ENCODE peak calls at places on chromosomes 16 and 17, in nine cellular contexts. W is transverse colon, K is sigmoid colon, X is lung, H is ovary, Y is neural progenitor cell, V is body of pancreas, T is AG09309, B is mucosa of descending colon. D is an unnamed sample.

GRCh38 chr16:55044366-55044975 is 113.8 kb downstream of the IRX5 start:
- DNase-seq in X (no peak), W (no peak), T (no peak), B (no peak), V (no peak), Y (no peak), K (peak), H (no peak), D (no peak)

GRCh38 chr17:35089846-35090193 is 26.3 kb upstream of the RFFL start:
- DNase-seq in W (peak), V (no peak), T (no peak), K (no peak), B (peak), H (no peak), Y (peak), X (no peak), D (no peak)

GRCh38 chr16:35687071-35687470 is 2227.7 kb downstream of the TP53TG3F start:
- DNase-seq in V (no peak), H (no peak), B (no peak), W (no peak), T (no peak), Y (no peak), X (no peak), K (no peak), D (no peak)

GRCh38 chr16:85306071-85306792 is 194.0 kb upstream of the CIBAR2 start:
- DNase-seq in V (peak), T (peak), X (peak), K (peak), H (peak), W (peak), B (peak), Y (peak), D (peak)

GRCh38 chr17:43779145-43780125 is 658 bp upstream of the DUSP3 start:
- DNase-seq in B (no peak), W (no peak), T (no peak), V (peak), H (no peak), Y (peak), X (no peak), K (peak), D (no peak)

GRCh38 chr16:48188449-48189102 is 32.8 kb upstream of the ABCC12 start:
- DNase-seq in H (no peak), B (no peak), T (no peak), W (no peak), K (no peak), Y (no peak), X (no peak), V (peak), D (no peak)

GRCh38 chr17:19021622-19022083 is 17.1 kb upstream of the FAM83G start:
- DNase-seq in T (no peak), W (no peak), Y (peak), X (no peak), K (no peak), V (no peak), B (peak), H (no peak), D (no peak)

GRCh38 chr16:66357523-66357928 is 9.0 kb upstream of the CDH5 start:
- DNase-seq in K (peak), Y (peak), H (peak), B (peak), T (peak), X (peak), W (peak), V (peak), D (no peak)

GRCh38 chr17:38464251-38464722 is 36.0 kb downstream of the ARHGAP23 start:
- DNase-seq in V (no peak), W (no peak), X (no peak), Y (no peak), B (no peak), K (peak), T (no peak), H (peak), D (no peak)

GRCh38 chr16:88523381-88524159 is 46.6 kb upstream of the ZC3H18 start:
- DNase-seq in H (no peak), V (no peak), T (no peak), K (no peak), X (no peak), W (no peak), B (no peak), Y (no peak), D (no peak)

GRCh38 chr17:75486151-75486550 is 29.2 kb downstream of the CASKIN2 start:
- DNase-seq in X (no peak), W (no peak), Y (no peak), T (no peak), H (no peak), K (no peak), V (no peak), B (no peak), D (no peak)

GRCh38 chr17:69516225-69516624 is 101.7 kb downstream of the MAP2K6 start:
- DNase-seq in V (no peak), B (no peak), H (no peak), W (no peak), Y (no peak), K (no peak), X (no peak), T (no peak), D (no peak)

GRCh38 chr17:1030684-1031557 is 34.0 kb downstream of the TIMM22 start:
- DNase-seq in T (no peak), K (peak), H (no peak), B (no peak), Y (peak), X (no peak), W (no peak), V (no peak), D (no peak)

GRCh38 chr17:42676424-42677011 is at the start of gene PLEKHH3:
- DNase-seq in H (no peak), B (no peak), W (no peak), V (no peak), Y (peak), X (no peak), K (no peak), T (no peak), D (no peak)

DNA sequence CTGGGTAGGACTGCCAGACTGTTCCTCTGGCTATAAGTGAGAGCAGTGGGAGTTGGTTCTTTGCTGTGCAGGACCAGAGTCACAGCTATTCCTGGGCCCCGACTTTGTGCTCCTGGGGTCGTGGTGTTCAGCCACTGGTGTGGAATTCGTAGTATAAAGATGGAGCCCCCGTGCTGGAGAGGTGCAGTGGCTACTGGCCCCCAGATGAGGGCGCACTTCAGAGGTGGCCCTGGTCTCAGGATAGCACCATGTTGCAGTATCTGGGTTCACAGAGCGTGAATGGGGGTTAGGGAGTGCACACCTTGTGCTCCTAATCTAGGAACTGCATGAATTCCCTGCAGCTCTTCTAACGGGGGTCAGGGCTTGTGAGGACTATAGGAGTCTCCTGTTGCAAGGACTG is 21.1 kb downstream of the TANC2 start:
- DNase-seq in K (no peak), B (no peak), H (no peak), X (no peak), Y (peak), T (no peak), W (no peak), V (no peak), D (no peak)
- TF ChIP-seq CTCF in K (no peak), B (no peak), H (no peak), X (no peak), Y (peak), T (peak), W (no peak), V (no peak), D (peak)

GRCh38 chr16:3487521-3488410 is 7.5 kb downstream of the C16orf90 start:
- DNase-seq in K (no peak), X (no peak), W (no peak), B (no peak), T (no peak), Y (no peak), H (no peak), V (no peak), D (no peak)
- TF ChIP-seq CTCF in K (no peak), X (no peak), W (no peak), B (no peak), T (no peak), Y (no peak), H (no peak), V (no peak), D (no peak)

DNA sequence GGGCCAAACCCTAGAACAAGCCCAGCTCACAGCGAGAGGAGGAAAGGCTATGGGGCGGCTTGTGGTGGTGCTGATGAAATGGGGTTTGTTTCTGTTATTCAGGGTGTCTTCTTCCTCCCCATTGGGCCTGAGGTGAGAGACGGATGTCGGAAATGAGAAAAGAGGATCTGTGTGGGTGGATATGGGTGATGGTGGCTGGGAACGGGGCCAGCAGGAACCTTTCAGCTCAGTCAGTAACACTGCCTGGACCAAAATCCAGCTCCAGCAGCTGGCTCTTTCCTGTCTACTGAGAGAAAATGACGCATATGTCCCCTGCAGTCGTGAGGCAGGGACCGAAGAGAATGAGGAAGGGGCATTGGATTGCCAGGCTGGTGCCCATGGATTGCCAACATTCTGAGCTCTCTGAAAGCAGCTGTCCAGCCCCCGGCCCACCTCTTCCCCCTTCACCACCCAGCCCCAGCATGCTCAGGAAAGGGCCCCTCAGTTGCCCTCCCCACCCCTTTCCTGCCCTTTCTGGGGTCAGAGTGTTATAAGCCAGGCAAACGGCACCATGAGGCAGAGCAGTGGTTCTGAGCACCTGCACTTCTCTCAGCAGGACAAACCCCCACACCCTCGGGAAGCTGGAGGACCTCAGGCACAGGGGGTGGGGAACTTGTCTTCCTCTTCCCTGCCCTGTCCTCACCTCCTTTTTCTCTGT is 4.0 kb downstream of the MYH3 start:
- DNase-seq in W (no peak), K (no peak), X (no peak), V (peak), B (no peak), H (no peak), Y (no peak), T (no peak), D (no peak)
- TF ChIP-seq CTCF in W (no peak), K (no peak), X (no peak), V (no peak), B (no peak), H (no peak), Y (no peak), T (no peak), D (no peak)

GRCh38 chr17:56119191-56119590 is 34.1 kb upstream of the ANKFN1 start:
- DNase-seq in W (no peak), B (no peak), Y (no peak), X (no peak), T (no peak), K (no peak), H (no peak), V (no peak), D (no peak)

GRCh38 chr17:56125830-56126819 is 27.1 kb upstream of the ANKFN1 start:
- DNase-seq in X (no peak), T (peak), B (peak), Y (peak), W (no peak), V (peak), H (no peak), K (no peak), D (no peak)

GRCh38 chr17:56121661-56122060 is 31.6 kb upstream of the ANKFN1 start:
- DNase-seq in V (no peak), K (no peak), Y (peak), W (no peak), H (no peak), B (no peak), X (no peak), T (no peak), D (no peak)
- TF ChIP-seq CTCF in V (no peak), K (no peak), Y (peak), W (no peak), H (no peak), B (no peak), X (no peak), T (peak), D (no peak)

GRCh38 chr16:23504453-23505179 is 5.7 kb downstream of the GGA2 start:
- DNase-seq in T (peak), W (peak), K (peak), Y (peak), H (peak), B (peak), X (peak), V (peak), D (peak)
- TF ChIP-seq CTCF in T (peak), W (no peak), K (no peak), Y (peak), H (no peak), B (no peak), X (no peak), V (no peak), D (no peak)

GRCh38 chr17:49703557-49704277 is 4.0 kb downstream of the SLC35B1 start:
- DNase-seq in Y (peak), B (peak), T (peak), H (no peak), W (peak), K (no peak), X (peak), V (peak), D (no peak)
- TF ChIP-seq CTCF in Y (peak), B (no peak), T (peak), H (no peak), W (peak), K (no peak), X (peak), V (no peak), D (peak)

GRCh38 chr17:36535669-36536081 is 888 bp downstream of the PIGW start:
- DNase-seq in K (no peak), H (no peak), Y (no peak), X (no peak), W (no peak), V (no peak), T (no peak), B (no peak), D (no peak)

GRCh38 chr17:36529121-36529520 is 5.5 kb downstream of the MYO19 start:
- DNase-seq in B (no peak), H (no peak), X (peak), K (no peak), T (no peak), Y (no peak), V (no peak), W (no peak), D (no peak)

GRCh38 chr17:36534117-36534880 is at the start of gene MYO19:
- DNase-seq in B (peak), W (peak), T (no peak), Y (peak), X (peak), H (peak), K (peak), V (peak), D (peak)

GRCh38 chr17:36532435-36532975 is 2.2 kb downstream of the MYO19 start:
- DNase-seq in X (no peak), T (no peak), Y (no peak), W (no peak), H (no peak), V (no peak), K (no peak), B (no peak), D (no peak)

GRCh38 chr17:36534881-36535668 is at the start of gene PIGW:
- DNase-seq in T (peak), B (peak), Y (peak), W (peak), X (peak), H (peak), K (peak), V (peak), D (peak)
- TF ChIP-seq CTCF in T (no peak), B (peak), Y (no peak), W (no peak), X (no peak), H (no peak), K (no peak), V (no peak), D (peak)

GRCh38 chr16:30535777-30536190 is 1.1 kb upstream of the ZNF747 start:
- DNase-seq in B (peak), V (peak), X (peak), W (peak), T (no peak), H (peak), K (peak), Y (peak), D (no peak)
- TF ChIP-seq CTCF in B (peak), V (peak), X (peak), W (peak), T (peak), H (peak), K (no peak), Y (peak), D (peak)

GRCh38 chr17:7132511-7133094 is 18.0 kb upstream of the ASGR2 start:
- DNase-seq in T (no peak), W (peak), X (no peak), H (no peak), B (no peak), V (peak), K (no peak), Y (peak), D (no peak)
- TF ChIP-seq CTCF in T (no peak), W (no peak), X (no peak), H (no peak), B (no peak), V (no peak), K (no peak), Y (no peak), D (no peak)

DNA sequence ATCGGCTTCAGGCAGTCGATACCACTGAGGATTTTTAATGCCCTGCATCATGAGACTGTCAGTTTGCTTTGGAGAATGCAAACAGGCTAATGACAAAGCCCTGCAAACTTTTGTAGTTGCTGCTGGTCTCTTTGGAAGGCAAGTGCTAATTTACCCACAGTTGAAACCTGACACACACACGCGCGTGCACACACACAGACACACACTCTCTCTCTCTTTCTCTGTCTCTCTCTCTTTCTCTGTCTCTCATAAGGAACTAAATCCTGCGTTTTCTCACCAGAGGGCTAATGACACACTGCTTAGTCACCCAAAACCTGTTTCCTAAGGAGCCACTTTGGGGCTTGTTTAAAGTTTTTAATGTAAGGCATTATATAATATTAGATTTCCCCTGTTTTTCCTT is 110.9 kb downstream of the WWOX start:
- DNase-seq in H (no peak), K (no peak), T (no peak), B (no peak), Y (peak), W (no peak), V (no peak), X (no peak), D (no peak)
- TF ChIP-seq CTCF in H (no peak), K (no peak), T (no peak), B (no peak), Y (no peak), W (no peak), V (no peak), X (no peak), D (no peak)